ENCODE peak calls at places on chromosomes 4 and X, in seven cellular contexts. S is upper lobe of right lung, X is bronchial epithelial cell, I is AG04450, M is mesendoderm, C is lung, G is A549. A is an unnamed sample.

GRCh38 chrX:2629316-2630168 is 61.6 kb upstream of the CD99 start:
- DNase-seq in S (no peak), X (no peak), I (no peak), M (no peak), C (no peak), G (no peak), A (no peak)

GRCh38 chr4:17115546-17115945 is 217.1 kb upstream of the LDB2 start:
- DNase-seq in S (no peak), X (no peak), I (no peak), M (peak), C (no peak), G (no peak), A (no peak)

GRCh38 chr4:152605031-152605430 is 69.1 kb upstream of the FBXW7 start:
- DNase-seq in S (no peak), X (no peak), I (no peak), M (peak), C (no peak), G (no peak), A (no peak)

GRCh38 chrX:45070116-45071007 is 130.3 kb downstream of the DIPK2B start:
- DNase-seq in S (no peak), X (peak), I (peak), M (peak), C (no peak), G (peak), A (peak)

GRCh38 chr4:8537041-8537461 is 43.1 kb upstream of the GPR78 start:
- DNase-seq in S (no peak), X (peak), I (peak), M (no peak), C (peak), G (peak), A (peak)

GRCh38 chrX:133610056-133610455 is 194.8 kb upstream of the GPC4 start:
- DNase-seq in S (no peak), X (no peak), I (no peak), M (no peak), C (no peak), G (no peak), A (peak)

GRCh38 chr4:153757407-153757806 is 2.4 kb downstream of the RNF175 start:
- DNase-seq in S (no peak), X (no peak), I (no peak), M (peak), C (no peak), G (no peak), A (peak)

GRCh38 chr4:14368391-14368790 is 633.9 kb upstream of the CPEB2 start:
- DNase-seq in S (no peak), X (no peak), I (no peak), M (no peak), C (no peak), G (no peak), A (no peak)

GRCh38 chrX:108032944-108033343 is 11.9 kb upstream of the VSIG1 start:
- DNase-seq in S (no peak), X (no peak), I (no peak), M (no peak), C (no peak), G (no peak), A (no peak)

GRCh38 chr4:168859100-168859499 is 151.0 kb downstream of the CBR4 start:
- DNase-seq in S (no peak), X (no peak), I (no peak), M (no peak), C (no peak), G (no peak), A (no peak)

GRCh38 chr4:90926957-90927356 is 799.8 kb downstream of the CCSER1 start:
- DNase-seq in S (no peak), X (no peak), I (no peak), M (no peak), C (no peak), G (no peak), A (no peak)

GRCh38 chr4:139734875-139735380 is 69.3 kb downstream of the MGST2 start:
- DNase-seq in S (peak), X (peak), I (no peak), M (peak), C (peak), G (no peak), A (peak)

GRCh38 chr4:101197350-101197749 is 150.0 kb downstream of the PPP3CA start:
- DNase-seq in S (no peak), X (no peak), I (no peak), M (no peak), C (no peak), G (no peak), A (no peak)

GRCh38 chr4:142155347-142155746 is 519.0 kb downstream of the IL15 start:
- DNase-seq in S (no peak), X (no peak), I (no peak), M (no peak), C (no peak), G (no peak), A (peak)

GRCh38 chr4:123606946-123607542 is 210.4 kb downstream of the SPRY1 start:
- DNase-seq in S (no peak), X (no peak), I (no peak), M (no peak), C (no peak), G (no peak), A (no peak)

GRCh38 chrX:56800307-56800706 is 71.3 kb downstream of the NBDY start:
- DNase-seq in S (no peak), X (no peak), I (no peak), M (no peak), C (no peak), G (no peak), A (no peak)

GRCh38 chr4:32010221-32010620 is 1290.1 kb downstream of the PCDH7 start:
- DNase-seq in S (no peak), X (peak), I (no peak), M (peak), C (no peak), G (no peak), A (no peak)

GRCh38 chrX:102765794-102766193 is 45.3 kb downstream of the GPRASP3 start:
- DNase-seq in S (no peak), X (peak), I (no peak), M (no peak), C (no peak), G (no peak), A (peak)

GRCh38 chrX:66046612-66047235 is 6.8 kb upstream of the VSIG4 start:
- DNase-seq in S (no peak), X (no peak), I (no peak), M (no peak), C (no peak), G (no peak), A (no peak)

GRCh38 chr4:84778041-84778440 is 188.4 kb downstream of the WDFY3 start:
- DNase-seq in S (no peak), X (no peak), I (no peak), M (no peak), C (no peak), G (no peak), A (no peak)

GRCh38 chr4:176409627-176410026 is 89.9 kb downstream of the SPCS3 start:
- DNase-seq in S (no peak), X (no peak), I (no peak), M (no peak), C (no peak), G (no peak), A (peak)

GRCh38 chr4:73446336-73446938 is 10.4 kb downstream of the AFP start:
- DNase-seq in S (no peak), X (peak), I (no peak), M (peak), C (no peak), G (peak), A (peak)

GRCh38 chrX:40012800-40013682 is 84.7 kb downstream of the BCOR start:
- DNase-seq in S (peak), X (peak), I (no peak), M (peak), C (peak), G (peak), A (peak)

GRCh38 chr4:76426272-76426671 is 5.3 kb upstream of the CCDC158 start:
- DNase-seq in S (no peak), X (no peak), I (no peak), M (peak), C (no peak), G (no peak), A (no peak)

GRCh38 chr4:174490356-174490969 is 31.8 kb downstream of the HPGD start:
- DNase-seq in S (no peak), X (peak), I (no peak), M (peak), C (no peak), G (peak), A (peak)

GRCh38 chr4:176270669-176271068 is 1.6 kb upstream of the ASB5 start:
- DNase-seq in S (no peak), X (peak), I (peak), M (peak), C (no peak), G (peak), A (peak)

DNA sequence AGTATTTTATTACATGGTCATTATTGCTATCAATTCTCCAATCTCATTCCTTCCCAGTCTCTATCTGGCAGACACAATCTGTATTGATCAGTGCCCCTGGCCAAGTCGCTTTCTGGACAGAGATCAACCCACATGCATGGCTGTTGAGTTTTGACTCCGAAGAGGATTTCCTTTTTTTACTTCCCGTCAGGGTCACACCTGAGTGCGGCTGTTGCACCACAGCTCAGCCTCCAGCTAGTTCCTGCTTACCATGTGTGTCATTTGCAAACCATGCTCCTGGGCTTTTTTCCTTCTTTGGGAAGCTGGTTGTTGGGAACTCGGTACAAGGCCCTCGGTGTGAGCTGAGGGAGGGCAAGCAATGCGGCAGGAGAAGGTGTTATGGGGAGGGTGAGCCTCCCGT is 11.7 kb downstream of the MAGED2 start:
- DNase-seq in S (no peak), X (no peak), I (no peak), M (no peak), C (peak), G (no peak), A (no peak)
- H3K4me3 ChIP-seq in S (no peak), X (no peak), I (no peak), M (no peak), C (no peak), G (no peak), A (no peak)

GRCh38 chr4:26589699-26590098 is 5.8 kb downstream of the TBC1D19 start:
- DNase-seq in S (no peak), X (no peak), I (no peak), M (no peak), C (no peak), G (no peak), A (no peak)

GRCh38 chr4:26583538-26583864 is 383 bp upstream of the TBC1D19 start:
- DNase-seq in S (no peak), X (peak), I (no peak), M (no peak), C (no peak), G (peak), A (peak)

GRCh38 chr4:26583865-26584652 is at the start of gene TBC1D19:
- DNase-seq in S (peak), X (peak), I (peak), M (peak), C (peak), G (peak), A (peak)

GRCh38 chr4:26579169-26579568 is 4.7 kb upstream of the TBC1D19 start:
- DNase-seq in S (no peak), X (no peak), I (no peak), M (no peak), C (no peak), G (no peak), A (no peak)

DNA sequence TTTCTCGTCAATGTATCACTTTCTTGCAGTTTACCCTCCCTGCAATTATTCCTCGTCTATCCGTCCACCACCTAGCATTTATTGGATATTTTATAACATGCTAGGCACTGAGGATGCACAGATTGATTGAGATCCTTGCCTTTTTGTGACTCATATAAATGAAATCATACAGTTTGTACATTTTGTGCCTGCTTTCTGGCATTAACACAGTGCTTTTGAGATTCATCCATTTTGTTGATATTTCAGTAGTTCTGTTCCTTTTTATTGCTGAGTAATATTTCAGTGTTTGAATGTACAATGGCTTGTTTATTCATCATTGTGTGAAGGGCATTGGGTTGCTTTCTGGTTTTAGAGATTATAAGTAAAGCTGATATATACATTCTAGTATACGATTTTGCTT is 841 bp downstream of the TBC1D19 start:
- DNase-seq in S (no peak), X (peak), I (no peak), M (no peak), C (no peak), G (no peak), A (no peak)
- H3K4me3 ChIP-seq in S (peak), X (peak), I (peak), M (peak), C (peak), G (peak), A (peak)

GRCh38 chr4:111854494-111855087 is 290.7 kb upstream of the FAM241A start:
- DNase-seq in S (no peak), X (peak), I (peak), M (peak), C (no peak), G (peak), A (peak)
- H3K4me3 ChIP-seq in S (no peak), X (no peak), I (no peak), M (no peak), C (no peak), G (no peak), A (no peak)

GRCh38 chr4:89298160-89298559 is 9.4 kb downstream of the GPRIN3 start:
- DNase-seq in S (no peak), X (no peak), I (no peak), M (no peak), C (no peak), G (no peak), A (no peak)

GRCh38 chr4:89298788-89299152 is 8.8 kb downstream of the GPRIN3 start:
- DNase-seq in S (no peak), X (no peak), I (no peak), M (no peak), C (no peak), G (no peak), A (peak)

GRCh38 chr4:89295415-89295927 is 12.1 kb downstream of the GPRIN3 start:
- DNase-seq in S (no peak), X (no peak), I (no peak), M (no peak), C (no peak), G (no peak), A (no peak)

GRCh38 chr4:89296399-89296798 is 11.2 kb downstream of the GPRIN3 start:
- DNase-seq in S (no peak), X (no peak), I (no peak), M (no peak), C (no peak), G (no peak), A (no peak)

GRCh38 chr4:89296871-89297270 is 10.7 kb downstream of the GPRIN3 start:
- DNase-seq in S (no peak), X (no peak), I (no peak), M (no peak), C (no peak), G (no peak), A (no peak)
- H3K4me3 ChIP-seq in S (no peak), X (no peak), I (no peak), M (no peak), C (no peak), G (no peak), A (no peak)

GRCh38 chr4:47930971-47931804 is 16.8 kb upstream of the NFXL1 start:
- DNase-seq in S (no peak), X (peak), I (no peak), M (no peak), C (no peak), G (no peak), A (peak)
- H3K4me3 ChIP-seq in S (no peak), X (no peak), I (no peak), M (no peak), C (no peak), G (no peak), A (no peak)

GRCh38 chr4:113331811-113332210 is 282.4 kb downstream of the ANK2 start:
- DNase-seq in S (no peak), X (no peak), I (no peak), M (peak), C (no peak), G (no peak), A (no peak)

GRCh38 chr4:113335771-113336170 is 286.3 kb downstream of the ANK2 start:
- DNase-seq in S (no peak), X (no peak), I (no peak), M (peak), C (no peak), G (no peak), A (no peak)

GRCh38 chr4:113339430-113339813 is 290.0 kb downstream of the ANK2 start:
- DNase-seq in S (no peak), X (no peak), I (no peak), M (no peak), C (no peak), G (no peak), A (no peak)

GRCh38 chr4:113332701-113333100 is 283.2 kb downstream of the ANK2 start:
- DNase-seq in S (no peak), X (no peak), I (no peak), M (no peak), C (no peak), G (no peak), A (no peak)

DNA sequence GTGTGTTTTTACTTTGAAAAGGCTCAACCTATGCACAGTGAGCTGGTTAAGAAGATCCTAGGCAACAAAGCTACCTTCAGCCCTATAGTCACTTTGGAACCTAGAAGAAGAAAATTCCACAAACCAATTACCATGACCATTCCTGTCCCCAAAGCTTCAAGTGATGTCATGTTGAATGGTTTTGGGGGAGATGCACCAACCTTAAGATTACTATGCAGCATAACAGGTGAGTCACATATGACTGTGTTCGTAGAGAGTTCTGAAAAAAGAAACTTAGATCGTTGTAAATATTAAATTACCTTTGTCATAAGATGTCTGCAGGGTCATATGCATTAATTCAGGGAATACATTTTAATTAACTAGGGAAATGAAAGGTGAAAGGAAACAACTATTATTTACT is 287.1 kb downstream of the ANK2 start:
- DNase-seq in S (no peak), X (peak), I (no peak), M (no peak), C (no peak), G (no peak), A (no peak)
- H3K4me3 ChIP-seq in S (no peak), X (no peak), I (no peak), M (no peak), C (no peak), G (no peak), A (no peak)

DNA sequence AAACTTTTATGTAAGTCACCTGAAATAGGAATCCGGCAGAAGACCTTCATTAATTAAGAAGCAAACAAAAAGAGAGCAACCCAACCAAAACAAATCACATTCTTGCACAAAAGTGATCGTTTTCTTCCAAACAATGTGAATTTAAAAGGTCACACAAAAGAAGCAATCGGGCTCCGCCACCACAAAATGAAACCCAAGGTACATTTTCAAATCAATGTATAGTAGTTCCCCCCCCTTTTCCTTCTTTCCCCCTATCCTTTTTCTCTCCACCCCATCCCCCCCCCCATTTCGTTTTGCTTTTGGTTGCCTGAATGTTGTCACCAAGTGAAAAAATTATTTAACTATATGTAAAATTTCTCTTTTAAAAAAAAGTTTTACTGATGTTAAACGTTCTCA is 2.2 kb downstream of the MAB21L2 start:
- DNase-seq in S (no peak), X (no peak), I (no peak), M (no peak), C (no peak), G (no peak), A (no peak)
- H3K4me3 ChIP-seq in S (no peak), X (no peak), I (peak), M (no peak), C (no peak), G (no peak), A (peak)

A was measured in astrocyte.